ENCODE peak calls at places on chromosomes 13 and 19, in five cellular contexts. G is C1 segment of cervical spinal cord; D is NCI-H2081 treated with DMSO at 0.1 percent for 48 hours; K is activated naive CD4-positive, alpha-beta T cell; J is activated T-cell treated with anti-CD3 and anti-CD28 coated beads, Interleukin-2, amount 50 U/mL, for 72 hours. I is an unnamed sample.

GRCh38 chr19:17933414-17934129 is 757 bp downstream of the CCDC124 start:
- DNase-seq in J (no peak), D (no peak), G (no peak), K (no peak), I (peak; percentile 29)

GRCh38 chr13:88622362-88622973 is 951.3 kb downstream of the SLITRK5 start:
- DNase-seq in K (no peak), G (no peak), D (no peak), J (no peak), I (no peak)

GRCh38 chr19:41922585-41922984 is 5.7 kb downstream of the ERFL start:
- DNase-seq in J (no peak), D (no peak), G (no peak), K (no peak), I (no peak)

GRCh38 chr19:13835791-13836723 is 40.8 kb downstream of the ZSWIM4 start:
- DNase-seq in D (no peak), K (no peak), G (no peak), J (no peak), I (no peak)

GRCh38 chr13:101916758-101917474 is 464.4 kb downstream of the ITGBL1 start:
- DNase-seq in K (no peak), G (no peak), J (no peak), D (no peak), I (no peak)

GRCh38 chr13:41613984-41614581 is 156.7 kb downstream of the RGCC start:
- DNase-seq in K (no peak), G (no peak), D (no peak), J (no peak), I (peak; percentile 96)

GRCh38 chr19:10518444-10519361 is 1.5 kb upstream of the S1PR5 start:
- DNase-seq in J (no peak), K (no peak), D (no peak), G (peak; percentile 20), I (no peak)

GRCh38 chr13:26497991-26498423 is 59.5 kb upstream of the WASF3 start:
- DNase-seq in J (no peak), G (no peak), K (no peak), D (no peak), I (peak; percentile 97)

GRCh38 chr19:14107581-14108461 is 9.7 kb downstream of the PRKACA start:
- DNase-seq in K (no peak), G (no peak), D (no peak), J (no peak), I (peak; percentile 46)

GRCh38 chr13:43319617-43320444 is 296.4 kb downstream of the DNAJC15 start:
- DNase-seq in J (no peak), K (no peak), D (no peak), G (no peak), I (peak; percentile 30)

GRCh38 chr13:27341616-27342015 is 71.0 kb downstream of the RASL11A start:
- DNase-seq in G (no peak), K (no peak), J (no peak), D (no peak), I (no peak)

GRCh38 chr19:18279516-18280246 is 1.7 kb downstream of the JUND start:
- DNase-seq in D (peak; percentile 49), G (peak; percentile 78), K (peak; percentile 61), J (peak; percentile 95), I (peak; percentile 81)

GRCh38 chr19:48681127-48681470 is 8.3 kb upstream of the NTN5 start:
- DNase-seq in K (no peak), G (no peak), D (no peak), J (no peak), I (peak; percentile 92)

GRCh38 chr19:18203408-18203862 is 407 bp downstream of the RAB3A start:
- DNase-seq in G (no peak), J (no peak), D (no peak), K (no peak), I (no peak)

I was measured in astrocyte.